ENCODE peak calls at places on chromosomes 4 and X, in five cellular contexts. R is HCT116; M is tibial nerve; P is fibroblast of pulmonary artery; F is effector memory CD4-positive, alpha-beta T cell. S is an unnamed sample.

GRCh38 chr4:158008551-158009218 is 164.1 kb downstream of the GASK1B start:
- DNase-seq in R (no peak), M (no peak), P (peak; percentile 82), F (no peak), S (no peak)

GRCh38 chr4:2943364-2944090 is 19.7 kb downstream of the NOP14 start:
- DNase-seq in R (no peak), M (no peak), P (no peak), F (no peak), S (no peak)

GRCh38 chr4:108272566-108272965 is 103.8 kb upstream of the LEF1 start:
- DNase-seq in R (no peak), M (no peak), P (no peak), F (no peak), S (peak; percentile 13)

GRCh38 chr4:100095729-100096595 is 94.3 kb downstream of the DDIT4L start:
- DNase-seq in R (peak; percentile 69), M (peak; percentile 58), P (peak; percentile 80), F (peak; percentile 8), S (peak; percentile 84)

GRCh38 chrX:150372280-150372679 is 9.2 kb downstream of the MAMLD1 start:
- DNase-seq in R (no peak), M (no peak), P (no peak), F (no peak), S (no peak)

GRCh38 chr4:24274401-24275035 is 309.8 kb downstream of the DHX15 start:
- DNase-seq in R (no peak), M (no peak), P (peak; percentile 10), F (no peak), S (peak; percentile 63)

GRCh38 chr4:136281307-136281706 is 1251.0 kb downstream of the PCDH18 start:
- DNase-seq in R (no peak), M (no peak), P (no peak), F (no peak), S (no peak)

GRCh38 chr4:174086829-174087799 is 196.4 kb downstream of the FBXO8 start:
- DNase-seq in R (no peak), M (no peak), P (no peak), F (no peak), S (no peak)

GRCh38 chr4:148951346-148951745 is 509.1 kb upstream of the NR3C2 start:
- DNase-seq in R (no peak), M (no peak), P (no peak), F (no peak), S (no peak)

GRCh38 chr4:134628074-134628473 is 426.5 kb upstream of the PABPC4L start:
- DNase-seq in R (no peak), M (no peak), P (no peak), F (no peak), S (no peak)

GRCh38 chr4:14504162-14504561 is 498.1 kb upstream of the CPEB2 start:
- DNase-seq in R (no peak), M (no peak), P (no peak), F (no peak), S (no peak)

GRCh38 chr4:2384245-2384644 is 34.2 kb downstream of the ZFYVE28 start:
- DNase-seq in R (no peak), M (no peak), P (no peak), F (no peak), S (no peak)

GRCh38 chr4:77927991-77928925 is 65.6 kb downstream of the MRPL1 start:
- DNase-seq in R (no peak), M (no peak), P (peak; percentile 78), F (no peak), S (peak; percentile 60)

GRCh38 chr4:41815478-41815877 is 67.0 kb upstream of the PHOX2B start:
- DNase-seq in R (no peak), M (no peak), P (no peak), F (no peak), S (no peak)

GRCh38 chr4:114603455-114603854 is 4.8 kb downstream of the UGT8 start:
- DNase-seq in R (no peak), M (no peak), P (no peak), F (no peak), S (no peak)

GRCh38 chr4:91064157-91064853 is 937.1 kb downstream of the CCSER1 start:
- DNase-seq in R (peak; percentile 52), M (no peak), P (peak; percentile 63), F (no peak), S (peak; percentile 62)
- H3K4me3 ChIP-seq in R (no peak overlapping the region), M (no peak overlapping the region), P (no peak overlapping the region), F (no peak overlapping the region), S (no peak overlapping the region)

GRCh38 chrX:68692651-68693050 is 45.2 kb downstream of the STARD8 start:
- DNase-seq in R (no peak), M (no peak), P (no peak), F (no peak), S (no peak)
- H3K4me3 ChIP-seq in R (no peak overlapping the region), M (no peak overlapping the region), P (no peak overlapping the region), F (no peak overlapping the region), S (no peak overlapping the region)

GRCh38 chr4:106038908-106039307 is 143.6 kb downstream of the NPNT start:
- DNase-seq in R (no peak), M (no peak), P (no peak), F (no peak), S (no peak)

GRCh38 chr4:106039796-106040195 is 144.5 kb downstream of the NPNT start:
- DNase-seq in R (no peak), M (no peak), P (peak; percentile 35), F (no peak), S (no peak)

GRCh38 chr4:106036334-106036733 is 141.1 kb downstream of the NPNT start:
- DNase-seq in R (no peak), M (no peak), P (no peak), F (no peak), S (no peak)

GRCh38 chr4:106036848-106037247 is 141.6 kb downstream of the NPNT start:
- DNase-seq in R (no peak), M (no peak), P (no peak), F (no peak), S (no peak)

DNA sequence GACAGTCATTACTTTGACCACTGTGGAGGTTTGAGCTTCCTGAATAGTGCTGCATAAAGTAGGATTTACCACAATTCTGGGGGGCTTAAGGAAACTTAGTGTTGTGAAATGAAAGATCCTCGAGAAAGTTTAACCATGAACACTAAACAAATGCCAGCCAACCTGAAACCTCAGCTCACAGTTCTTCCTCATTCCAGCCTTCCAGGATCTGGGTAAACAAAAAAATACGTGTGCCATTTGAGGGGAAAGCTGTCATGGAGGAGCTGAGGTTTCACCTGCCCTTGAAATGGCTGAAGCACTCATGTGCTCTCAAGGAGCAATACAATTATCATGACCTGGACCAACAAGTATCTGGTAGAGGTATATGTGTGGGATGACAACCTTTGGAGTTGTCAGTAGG is 142.7 kb downstream of the NPNT start:
- DNase-seq in R (no peak), M (no peak), P (no peak), F (no peak), S (no peak)
- H3K4me3 ChIP-seq in R (no peak overlapping the region), M (no peak overlapping the region), P (no peak overlapping the region), F (no peak overlapping the region), S (no peak overlapping the region)

GRCh38 chrX:15203694-15204093 is 66.2 kb downstream of the ASB9 start:
- DNase-seq in R (no peak), M (no peak), P (no peak), F (no peak), S (no peak)
- H3K4me3 ChIP-seq in R (no peak overlapping the region), M (no peak overlapping the region), P (no peak overlapping the region), F (no peak overlapping the region), S (no peak overlapping the region)

DNA sequence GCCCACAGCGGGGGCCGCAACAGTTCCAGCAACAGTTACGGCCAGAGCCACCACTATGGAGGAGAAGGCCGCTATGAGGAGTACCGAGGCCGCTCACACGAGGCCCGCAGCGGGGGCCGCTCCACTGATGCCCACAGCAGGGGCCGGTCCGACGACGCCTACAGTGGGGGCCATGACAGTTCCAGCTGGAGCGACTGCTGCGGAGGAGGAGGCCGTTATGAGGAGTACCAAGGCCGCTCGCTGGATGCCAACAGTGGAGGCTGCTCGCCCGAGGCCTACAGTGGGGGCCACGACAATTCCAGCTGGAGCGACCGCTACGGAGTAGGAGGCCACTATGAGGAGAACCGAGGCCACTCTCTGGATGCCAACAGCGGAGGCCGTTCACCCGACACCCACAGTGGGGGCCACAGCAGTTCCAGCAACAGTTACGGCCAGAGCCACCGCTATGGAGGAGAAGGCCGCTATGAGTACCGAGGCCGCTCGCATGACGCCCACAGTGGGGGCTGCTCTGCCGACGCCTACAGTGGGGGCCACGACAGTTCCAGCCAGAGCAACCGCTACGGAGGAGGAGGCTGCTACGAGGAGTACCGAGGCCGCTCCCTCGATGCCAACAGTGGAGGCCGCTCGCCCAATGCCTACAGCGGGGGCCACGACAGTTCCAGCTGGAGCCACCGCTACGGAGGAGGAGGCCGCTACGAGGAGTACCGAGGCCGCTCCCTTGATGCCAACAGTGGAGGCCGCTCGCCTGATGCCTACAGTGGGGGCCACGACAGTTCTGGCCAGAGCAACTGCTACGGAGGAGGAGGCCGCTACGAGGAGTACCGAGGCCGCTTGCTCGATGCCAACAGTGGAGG is 1.7 kb downstream of the RBMXL3 start:
- DNase-seq in R (no peak), M (no peak), P (no peak), F (no peak), S (no peak)
- H3K4me3 ChIP-seq in R (no peak overlapping the region), M (no peak overlapping the region), P (no peak overlapping the region), F (no peak overlapping the region), S (no peak overlapping the region)

DNA sequence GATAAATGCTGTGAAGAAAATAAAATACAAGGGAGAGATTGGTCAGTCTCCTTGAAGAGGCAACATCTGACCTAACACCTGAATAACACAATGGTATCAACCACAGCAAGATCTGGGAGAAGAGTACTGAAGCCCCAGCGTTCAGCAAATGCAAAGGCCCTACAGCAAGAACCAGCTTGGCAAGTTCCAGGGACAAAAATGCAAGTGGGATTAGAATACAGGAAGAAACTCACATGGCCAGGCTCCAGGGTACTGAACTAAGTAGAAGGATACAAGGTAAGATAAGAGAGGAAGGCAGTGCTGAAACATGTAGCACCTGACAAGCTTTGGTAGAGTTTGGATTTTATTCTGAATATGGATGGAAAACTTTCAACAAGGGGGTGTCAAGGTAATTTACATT is 3.6 kb downstream of the SMIM14 start:
- DNase-seq in R (no peak), M (no peak), P (no peak), F (no peak), S (no peak)
- H3K4me3 ChIP-seq in R (no peak overlapping the region), M (no peak overlapping the region), P (no peak overlapping the region), F (no peak overlapping the region), S (no peak overlapping the region)

GRCh38 chrX:41553688-41554087 is 106.5 kb downstream of the NYX start:
- DNase-seq in R (no peak), M (no peak), P (no peak), F (no peak), S (peak; percentile 30)
- H3K4me3 ChIP-seq in R (no peak overlapping the region), M (no peak overlapping the region), P (no peak overlapping the region), F (no peak overlapping the region), S (no peak overlapping the region)